ENCODE peak calls at places on chromosomes 2 and 18, in four cellular contexts. One of them, this sample, is unnamed.

GRCh38 chr2:218648473-218649100 is 10.8 kb downstream of the ZNF142 start:
- DNase-seq in OCI-LY7: peak; percentile 67
- DNase-seq in pancreas: no peak
- DNase-seq in upper lobe of right lung: no peak
- DNase-seq in this sample: no peak

GRCh38 chr2:167127135-167127534 is 238.9 kb downstream of the XIRP2 start:
- DNase-seq in OCI-LY7: peak; percentile 2
- DNase-seq in pancreas: no peak
- DNase-seq in upper lobe of right lung: no peak
- DNase-seq in this sample: no peak

GRCh38 chr2:189337648-189338047 is 103.6 kb upstream of the WDR75 start:
- DNase-seq in OCI-LY7: no peak
- DNase-seq in pancreas: no peak
- DNase-seq in upper lobe of right lung: no peak
- DNase-seq in this sample: no peak

GRCh38 chr18:49815927-49816326 is 2.6 kb upstream of the ACAA2 start:
- DNase-seq in OCI-LY7: no peak
- DNase-seq in pancreas: no peak
- DNase-seq in upper lobe of right lung: no peak
- DNase-seq in this sample: no peak

GRCh38 chr2:233499928-233500327 is 66.7 kb downstream of the USP40 start:
- DNase-seq in OCI-LY7: no peak
- DNase-seq in pancreas: no peak
- DNase-seq in upper lobe of right lung: no peak
- DNase-seq in this sample: no peak

GRCh38 chr2:48496867-48497266 is 33.1 kb upstream of the STON1 start:
- DNase-seq in OCI-LY7: no peak
- DNase-seq in pancreas: no peak
- DNase-seq in upper lobe of right lung: no peak
- DNase-seq in this sample: no peak

GRCh38 chr18:49666045-49666444 is 104.2 kb downstream of the LIPG start:
- DNase-seq in OCI-LY7: no peak
- DNase-seq in pancreas: no peak
- DNase-seq in upper lobe of right lung: no peak
- DNase-seq in this sample: no peak

GRCh38 chr18:73283788-73284187 is 416.0 kb upstream of the NETO1 start:
- DNase-seq in OCI-LY7: no peak
- DNase-seq in pancreas: no peak
- DNase-seq in upper lobe of right lung: no peak
- DNase-seq in this sample: no peak

DNA sequence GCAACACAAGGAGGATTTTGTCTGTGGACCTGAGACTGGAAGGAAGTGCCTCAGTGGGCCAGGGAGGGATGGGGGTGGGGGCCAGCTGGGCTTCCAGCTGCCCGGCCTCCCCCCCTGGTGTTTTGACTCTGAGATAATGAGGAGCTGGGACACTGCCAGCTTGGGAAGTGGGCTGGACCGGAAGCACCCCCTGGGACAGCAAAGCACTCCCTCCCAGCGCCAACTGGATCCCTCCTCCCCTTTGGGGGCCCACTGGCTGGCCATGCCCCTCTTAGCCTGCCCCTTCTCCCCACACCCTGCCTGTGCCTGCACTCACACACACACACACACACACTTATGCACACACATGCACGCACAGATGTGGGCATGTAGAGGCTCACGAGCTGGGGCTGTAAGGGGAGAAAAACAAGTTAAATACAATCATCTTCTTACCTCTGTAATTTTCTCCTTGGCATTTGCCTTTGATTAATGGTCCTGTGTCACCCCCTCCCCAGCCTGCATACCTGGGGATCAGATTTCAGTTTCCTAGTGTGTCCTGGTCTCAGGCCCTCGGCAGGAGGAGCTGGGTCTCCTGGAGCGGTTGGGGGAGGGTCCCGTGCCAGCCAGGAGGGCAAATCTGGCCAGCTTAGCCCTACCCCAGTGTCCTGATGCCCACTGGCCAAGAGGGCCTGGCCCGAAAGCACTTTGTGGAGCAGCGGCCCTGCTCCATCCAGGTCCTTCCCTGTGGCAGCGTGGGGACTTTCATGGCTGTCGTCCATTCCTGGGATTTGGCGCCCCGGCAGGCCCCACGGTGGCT is 3.6 kb downstream of the ITM2C start:
- DNase-seq in OCI-LY7: no peak
- DNase-seq in pancreas: no peak
- DNase-seq in upper lobe of right lung: no peak
- DNase-seq in this sample: no peak
- H3K27ac ChIP-seq in OCI-LY7: no peak overlapping the region
- H3K27ac ChIP-seq in pancreas: no peak overlapping the region
- H3K27ac ChIP-seq in upper lobe of right lung: no peak overlapping the region
- H3K27ac ChIP-seq in this sample: no peak overlapping the region

DNA sequence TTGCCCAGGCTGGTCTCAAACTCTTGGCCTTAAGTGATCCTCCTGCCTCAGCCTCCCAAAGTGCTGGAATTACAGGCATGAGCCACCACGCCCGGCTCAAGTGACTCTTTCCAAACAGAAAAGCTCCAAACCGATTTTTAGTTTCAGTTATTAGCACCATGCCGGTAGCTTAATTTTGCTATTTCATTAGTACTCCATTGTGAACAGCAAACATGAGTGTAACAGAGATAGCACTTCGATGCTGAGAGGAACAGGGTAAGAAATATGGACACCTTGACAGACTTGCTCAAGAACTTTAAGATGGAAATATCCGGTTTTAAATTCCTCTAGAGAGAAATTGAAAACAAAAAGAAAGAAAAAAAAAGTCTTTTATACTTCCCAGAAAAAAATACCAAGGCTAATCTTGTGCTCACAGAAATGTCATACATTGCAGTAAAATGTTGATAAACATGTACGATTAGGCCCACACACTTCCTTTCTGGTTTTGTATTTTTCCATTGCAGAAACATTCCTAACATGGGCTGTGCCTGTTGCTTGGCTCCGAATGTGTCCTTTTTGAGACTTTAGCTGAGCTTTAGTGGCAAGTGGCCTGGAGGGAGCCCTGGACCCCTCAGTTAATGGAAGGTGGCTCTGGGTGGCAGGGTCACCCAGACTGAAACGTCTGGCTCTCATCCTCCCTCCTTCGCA is 18.3 kb downstream of the FHL2 start:
- DNase-seq in OCI-LY7: no peak
- DNase-seq in pancreas: no peak
- DNase-seq in upper lobe of right lung: no peak
- DNase-seq in this sample: no peak
- H3K27ac ChIP-seq in OCI-LY7: no peak overlapping the region
- H3K27ac ChIP-seq in pancreas: no peak overlapping the region
- H3K27ac ChIP-seq in upper lobe of right lung: no peak overlapping the region
- H3K27ac ChIP-seq in this sample: no peak overlapping the region

DNA sequence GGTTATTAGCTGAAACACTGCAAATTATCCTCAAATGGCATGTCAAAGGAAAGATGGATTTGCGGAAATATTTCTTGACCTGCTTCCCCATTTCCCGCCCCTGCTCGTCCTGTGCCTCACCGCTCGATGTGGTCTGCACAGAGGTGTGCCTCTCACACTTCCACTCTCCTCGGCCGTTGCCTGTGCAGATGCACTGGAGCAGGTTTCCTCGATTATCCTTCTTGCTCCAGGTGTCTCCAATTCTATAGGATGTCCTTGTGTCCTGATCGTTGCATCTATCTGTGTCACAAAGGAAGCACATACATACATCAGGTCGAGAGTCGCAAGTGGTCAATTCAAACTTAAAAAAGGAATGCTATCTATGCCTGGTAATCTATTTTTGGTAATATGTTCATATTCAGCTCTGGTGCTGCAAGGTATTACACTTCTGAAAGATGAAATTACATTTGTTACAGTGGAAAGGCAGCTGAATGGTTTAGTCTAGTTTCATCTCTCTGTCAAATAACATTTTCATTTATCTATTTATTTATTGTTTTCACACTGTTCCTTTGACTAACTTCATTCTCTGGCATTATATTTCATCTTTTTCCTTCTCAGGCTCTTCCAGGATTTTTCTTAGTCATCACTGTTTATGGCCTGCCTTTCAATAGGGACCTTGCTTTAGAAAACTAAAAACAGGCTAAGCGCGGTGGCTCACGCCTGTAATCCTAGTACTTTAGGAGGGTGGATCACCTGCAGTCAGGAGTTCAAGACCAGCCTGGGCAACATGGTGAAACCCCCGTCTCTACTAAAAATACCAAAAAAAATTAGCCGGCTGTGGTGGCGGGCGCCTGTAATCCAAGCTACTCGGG is 7.6 kb downstream of the FN1 start:
- DNase-seq in OCI-LY7: no peak
- DNase-seq in pancreas: no peak
- DNase-seq in upper lobe of right lung: no peak
- DNase-seq in this sample: no peak
- H3K27ac ChIP-seq in OCI-LY7: no peak overlapping the region
- H3K27ac ChIP-seq in pancreas: no peak overlapping the region
- H3K27ac ChIP-seq in upper lobe of right lung: no peak overlapping the region
- H3K27ac ChIP-seq in this sample: no peak overlapping the region

DNA sequence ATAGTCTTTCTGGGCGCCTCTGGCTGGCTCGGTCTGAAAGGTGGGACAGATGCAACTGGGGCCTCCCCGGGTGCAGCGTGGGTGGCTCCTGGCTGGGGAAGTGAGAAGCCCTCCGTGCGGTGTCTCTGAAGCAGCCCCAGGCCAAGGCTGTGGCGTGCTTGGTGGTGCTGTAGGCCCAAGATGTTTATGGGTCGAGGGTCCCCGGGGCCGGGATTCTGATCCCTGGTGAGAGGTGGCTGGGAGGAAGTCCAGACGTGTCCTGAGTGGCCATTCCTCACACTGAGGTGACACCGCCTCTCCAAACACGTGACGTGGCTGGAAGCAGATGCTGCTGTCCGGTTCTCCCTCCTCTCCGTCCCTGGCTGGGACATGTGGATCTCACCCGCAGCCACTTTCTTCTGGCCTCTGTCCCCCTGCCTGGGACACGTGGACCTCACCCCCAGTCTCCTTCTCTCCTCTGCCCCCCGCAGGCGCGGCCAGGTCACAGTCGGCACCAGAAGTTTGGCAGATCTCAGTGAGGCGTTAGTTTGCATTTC is 12.6 kb downstream of the RTP5 start:
- DNase-seq in OCI-LY7: peak; percentile 61
- DNase-seq in pancreas: peak; percentile 87
- DNase-seq in upper lobe of right lung: no peak
- DNase-seq in this sample: no peak
- H3K27ac ChIP-seq in OCI-LY7: peak overlapping the region; percentile 79
- H3K27ac ChIP-seq in pancreas: peak overlapping the region; percentile 97
- H3K27ac ChIP-seq in upper lobe of right lung: peak overlapping the region; percentile 74
- H3K27ac ChIP-seq in this sample: no peak overlapping the region

GRCh38 chr2:19336781-19337180 is 21.6 kb downstream of the OSR1 start:
- DNase-seq in OCI-LY7: no peak
- DNase-seq in pancreas: no peak
- DNase-seq in upper lobe of right lung: no peak
- DNase-seq in this sample: peak; percentile 22
- H3K27ac ChIP-seq in OCI-LY7: no peak overlapping the region
- H3K27ac ChIP-seq in pancreas: no peak overlapping the region
- H3K27ac ChIP-seq in upper lobe of right lung: no peak overlapping the region
- H3K27ac ChIP-seq in this sample: peak overlapping the region; percentile 42

DNA sequence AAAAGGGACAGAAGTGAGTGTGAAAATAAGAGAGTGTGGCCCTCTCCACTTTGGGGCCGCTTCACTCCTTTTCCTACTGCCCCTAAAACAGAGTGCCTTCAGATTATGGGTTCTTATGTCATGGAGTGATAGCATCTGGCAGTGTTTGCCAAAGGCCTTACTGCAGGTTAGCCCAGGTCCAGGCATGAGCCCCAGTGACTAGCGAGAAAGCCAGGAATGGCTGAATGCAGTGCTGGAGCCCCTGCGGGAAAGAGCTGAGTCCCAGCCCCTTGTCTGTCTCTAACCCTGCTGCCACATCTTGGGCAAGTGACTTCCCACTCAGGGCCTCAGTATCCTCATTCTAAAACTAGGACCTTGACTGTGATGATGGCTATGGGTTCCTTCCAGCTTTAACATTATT is 6.0 kb downstream of the IGFBP5 start:
- DNase-seq in OCI-LY7: no peak
- DNase-seq in pancreas: no peak
- DNase-seq in upper lobe of right lung: peak; percentile 29
- DNase-seq in this sample: no peak
- H3K27ac ChIP-seq in OCI-LY7: no peak overlapping the region
- H3K27ac ChIP-seq in pancreas: no peak overlapping the region
- H3K27ac ChIP-seq in upper lobe of right lung: no peak overlapping the region
- H3K27ac ChIP-seq in this sample: no peak overlapping the region

GRCh38 chr2:172244419-172245130 is 141.9 kb upstream of the DLX2 start:
- DNase-seq in OCI-LY7: no peak
- DNase-seq in pancreas: no peak
- DNase-seq in upper lobe of right lung: no peak
- DNase-seq in this sample: no peak
- H3K27ac ChIP-seq in OCI-LY7: no peak overlapping the region
- H3K27ac ChIP-seq in pancreas: no peak overlapping the region
- H3K27ac ChIP-seq in upper lobe of right lung: no peak overlapping the region
- H3K27ac ChIP-seq in this sample: no peak overlapping the region

GRCh38 chr2:223918671-223919134 is 26.4 kb downstream of the WDFY1 start:
- DNase-seq in OCI-LY7: no peak
- DNase-seq in pancreas: no peak
- DNase-seq in upper lobe of right lung: peak; percentile 76
- DNase-seq in this sample: no peak
- H3K27ac ChIP-seq in OCI-LY7: no peak overlapping the region
- H3K27ac ChIP-seq in pancreas: no peak overlapping the region
- H3K27ac ChIP-seq in upper lobe of right lung: no peak overlapping the region
- H3K27ac ChIP-seq in this sample: no peak overlapping the region

GRCh38 chr18:77086656-77087390 is 45.8 kb downstream of the MBP start:
- DNase-seq in OCI-LY7: no peak
- DNase-seq in pancreas: no peak
- DNase-seq in upper lobe of right lung: no peak
- DNase-seq in this sample: no peak

GRCh38 chr18:77084757-77085035 is 47.9 kb downstream of the MBP start:
- DNase-seq in OCI-LY7: no peak
- DNase-seq in pancreas: no peak
- DNase-seq in upper lobe of right lung: no peak
- DNase-seq in this sample: no peak

GRCh38 chr18:77088977-77089795 is 43.4 kb downstream of the MBP start:
- DNase-seq in OCI-LY7: no peak
- DNase-seq in pancreas: no peak
- DNase-seq in upper lobe of right lung: peak; percentile 81
- DNase-seq in this sample: no peak

GRCh38 chr18:77087391-77088141 is 45.0 kb downstream of the MBP start:
- DNase-seq in OCI-LY7: no peak
- DNase-seq in pancreas: peak; percentile 51
- DNase-seq in upper lobe of right lung: peak; percentile 83
- DNase-seq in this sample: no peak

DNA sequence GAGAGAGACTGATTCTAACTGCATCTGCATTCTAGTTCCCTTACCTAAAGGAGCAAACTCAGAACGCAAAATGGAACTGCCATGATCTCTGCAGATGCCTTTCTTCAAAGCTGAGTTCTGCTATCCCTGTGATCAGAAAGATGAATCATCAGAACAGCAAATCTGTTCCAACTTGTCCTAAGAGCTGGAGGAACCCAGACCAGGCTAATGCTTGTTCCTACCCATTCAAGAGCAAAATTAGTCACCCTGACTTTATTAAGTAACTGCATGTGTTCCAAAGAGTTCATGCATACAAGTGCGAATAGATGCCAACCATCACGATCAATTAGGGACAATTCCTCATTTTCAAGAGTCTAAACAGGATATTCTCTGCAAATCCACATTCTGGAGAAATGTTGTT is 46.5 kb downstream of the MBP start:
- DNase-seq in OCI-LY7: no peak
- DNase-seq in pancreas: no peak
- DNase-seq in upper lobe of right lung: no peak
- DNase-seq in this sample: no peak
- H3K27ac ChIP-seq in OCI-LY7: no peak overlapping the region
- H3K27ac ChIP-seq in pancreas: no peak overlapping the region
- H3K27ac ChIP-seq in upper lobe of right lung: peak overlapping the region; percentile 72
- H3K27ac ChIP-seq in this sample: no peak overlapping the region

This sample was measured in substantia nigra.